ENCODE peak calls at places on chromosomes 5 and 9, in four cellular contexts. One of them, this sample, is unnamed.

GRCh38 chr9:113963017-113963620 is 87.0 kb downstream of the ZNF618 start:
- DNase-seq in SK-N-SH: peak
- DNase-seq in GM12878: no peak
- DNase-seq in K562: peak
- DNase-seq in this sample: peak

GRCh38 chr9:121636978-121637377 is 14.5 kb upstream of the DAB2IP start:
- DNase-seq in GM12878: no peak
- DNase-seq in K562: no peak
- DNase-seq in SK-N-SH: no peak
- DNase-seq in this sample: no peak

GRCh38 chr9:109893222-109893621 is 113.2 kb downstream of the PALM2AKAP2 start:
- DNase-seq in K562: no peak
- DNase-seq in SK-N-SH: no peak
- DNase-seq in GM12878: no peak
- DNase-seq in this sample: no peak

GRCh38 chr5:133460172-133460758 is 152.1 kb downstream of the FSTL4 start:
- DNase-seq in K562: peak
- DNase-seq in SK-N-SH: peak
- DNase-seq in GM12878: no peak
- DNase-seq in this sample: peak

GRCh38 chr5:140635291-140636257 is 2.6 kb upstream of the CD14 start:
- DNase-seq in K562: no peak
- DNase-seq in GM12878: no peak
- DNase-seq in SK-N-SH: no peak
- DNase-seq in this sample: no peak

GRCh38 chr9:85142461-85143401 is 473.2 kb downstream of the NTRK2 start:
- DNase-seq in SK-N-SH: peak
- DNase-seq in K562: peak
- DNase-seq in GM12878: peak
- DNase-seq in this sample: peak

GRCh38 chr5:157867736-157868135 is 8.8 kb upstream of the CLINT1 start:
- DNase-seq in GM12878: no peak
- DNase-seq in K562: no peak
- DNase-seq in SK-N-SH: no peak
- DNase-seq in this sample: no peak

GRCh38 chr9:107276966-107277710 is 5.9 kb upstream of the RAD23B start:
- DNase-seq in SK-N-SH: no peak
- DNase-seq in GM12878: no peak
- DNase-seq in K562: no peak
- DNase-seq in this sample: no peak

GRCh38 chr9:124045076-124045829 is 33.7 kb downstream of the LHX2 start:
- DNase-seq in K562: peak
- DNase-seq in GM12878: no peak
- DNase-seq in SK-N-SH: peak
- DNase-seq in this sample: no peak

GRCh38 chr9:98085955-98086354 is 29.4 kb downstream of the NANS start:
- DNase-seq in GM12878: no peak
- DNase-seq in SK-N-SH: no peak
- DNase-seq in K562: peak
- DNase-seq in this sample: no peak
- TF ChIP-seq ZBTB33 in GM12878: no peak
- TF ChIP-seq ZBTB33 in SK-N-SH: no peak
- TF ChIP-seq ZBTB33 in K562: no peak
- TF ChIP-seq ZBTB33 in this sample: no peak

DNA sequence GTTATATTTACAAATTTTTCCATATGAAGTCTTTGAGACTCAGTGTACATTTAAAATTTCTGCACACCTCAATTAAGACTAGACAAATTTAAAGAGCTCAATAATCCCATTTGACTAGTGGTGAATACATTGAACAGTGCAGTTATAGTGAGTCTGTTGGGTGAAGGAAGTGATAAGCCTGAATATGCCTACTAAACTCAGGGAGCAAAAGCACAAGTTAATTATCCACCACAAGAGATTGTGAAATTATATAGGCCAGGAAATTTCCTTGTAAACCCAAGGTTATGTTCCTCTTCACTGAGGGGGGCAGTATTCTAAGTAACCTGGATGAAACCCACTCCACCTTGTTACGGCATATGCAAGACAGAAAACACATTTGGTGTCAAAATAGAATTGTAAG is 612.9 kb upstream of the DAB2 start:
- DNase-seq in K562: no peak
- DNase-seq in GM12878: no peak
- DNase-seq in SK-N-SH: no peak
- DNase-seq in this sample: no peak
- TF ChIP-seq ZBTB33 in K562: no peak
- TF ChIP-seq ZBTB33 in GM12878: no peak
- TF ChIP-seq ZBTB33 in SK-N-SH: no peak
- TF ChIP-seq ZBTB33 in this sample: no peak

GRCh38 chr9:33236571-33236970 is 3.4 kb upstream of the SPINK4 start:
- DNase-seq in GM12878: no peak
- DNase-seq in SK-N-SH: no peak
- DNase-seq in K562: no peak
- DNase-seq in this sample: no peak

GRCh38 chr9:33239922-33240321 is at the start of gene SPINK4:
- DNase-seq in SK-N-SH: peak
- DNase-seq in K562: peak
- DNase-seq in GM12878: no peak
- DNase-seq in this sample: no peak

GRCh38 chr9:33244150-33244784 is 4.3 kb downstream of the SPINK4 start:
- DNase-seq in K562: no peak
- DNase-seq in SK-N-SH: no peak
- DNase-seq in GM12878: no peak
- DNase-seq in this sample: no peak

GRCh38 chr9:33245341-33245740 is 5.4 kb downstream of the SPINK4 start:
- DNase-seq in SK-N-SH: no peak
- DNase-seq in K562: no peak
- DNase-seq in GM12878: no peak
- DNase-seq in this sample: no peak

GRCh38 chr9:33241298-33241697 is 1.3 kb downstream of the SPINK4 start:
- DNase-seq in K562: no peak
- DNase-seq in GM12878: no peak
- DNase-seq in SK-N-SH: no peak
- DNase-seq in this sample: no peak
- TF ChIP-seq ZBTB33 in K562: no peak
- TF ChIP-seq ZBTB33 in GM12878: no peak
- TF ChIP-seq ZBTB33 in SK-N-SH: no peak
- TF ChIP-seq ZBTB33 in this sample: no peak

DNA sequence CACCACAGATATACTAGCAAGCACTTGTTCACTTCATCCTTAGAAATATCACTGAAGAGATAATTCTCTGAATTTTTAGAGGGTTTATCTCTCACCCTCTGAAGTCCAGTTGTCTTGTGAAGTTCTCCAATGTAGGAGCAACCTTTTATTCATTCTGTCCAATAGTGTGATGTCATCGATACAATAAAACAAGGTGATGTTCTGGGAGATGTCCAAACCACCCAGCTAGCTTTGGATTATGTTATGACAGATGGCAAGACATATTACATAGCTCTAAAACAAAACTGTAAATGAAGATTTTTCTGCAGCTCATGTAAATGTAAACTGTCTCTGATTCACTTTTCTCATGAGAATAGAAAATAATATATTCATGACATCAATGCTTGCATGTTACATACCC is 172.5 kb upstream of the CDH12 start:
- DNase-seq in SK-N-SH: no peak
- DNase-seq in K562: no peak
- DNase-seq in GM12878: no peak
- DNase-seq in this sample: no peak
- TF ChIP-seq ZBTB33 in SK-N-SH: no peak
- TF ChIP-seq ZBTB33 in K562: no peak
- TF ChIP-seq ZBTB33 in GM12878: no peak
- TF ChIP-seq ZBTB33 in this sample: no peak

GRCh38 chr5:113036321-113036720 is 59.7 kb downstream of the DCP2 start:
- DNase-seq in GM12878: no peak
- DNase-seq in SK-N-SH: no peak
- DNase-seq in K562: no peak
- DNase-seq in this sample: no peak

GRCh38 chr5:113038714-113039113 is 62.1 kb downstream of the DCP2 start:
- DNase-seq in SK-N-SH: no peak
- DNase-seq in K562: no peak
- DNase-seq in GM12878: no peak
- DNase-seq in this sample: peak

GRCh38 chr5:113039229-113039628 is 62.6 kb downstream of the DCP2 start:
- DNase-seq in K562: no peak
- DNase-seq in SK-N-SH: no peak
- DNase-seq in GM12878: no peak
- DNase-seq in this sample: no peak

GRCh38 chr5:113036826-113037225 is 60.2 kb downstream of the DCP2 start:
- DNase-seq in SK-N-SH: no peak
- DNase-seq in GM12878: no peak
- DNase-seq in K562: no peak
- DNase-seq in this sample: no peak

DNA sequence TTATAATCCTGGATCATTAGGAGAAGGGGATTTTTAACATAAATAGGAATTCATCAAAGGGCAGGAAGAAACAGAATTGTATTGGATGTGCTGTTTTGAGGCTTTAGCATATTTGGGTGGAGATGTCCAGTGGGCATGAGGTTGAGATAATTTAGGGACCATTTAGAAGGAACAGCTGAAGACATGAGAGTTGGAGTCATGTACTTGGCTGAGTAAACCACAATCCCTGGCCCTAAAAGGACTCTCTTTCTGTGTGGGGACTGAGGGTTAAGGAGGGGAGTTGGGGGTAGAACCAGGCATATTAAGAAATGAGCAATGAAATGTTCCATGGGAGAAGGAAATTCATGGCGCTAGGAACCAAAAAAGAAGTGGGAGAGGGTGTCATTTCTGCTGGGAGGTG is 61.5 kb downstream of the DCP2 start:
- DNase-seq in GM12878: no peak
- DNase-seq in SK-N-SH: no peak
- DNase-seq in K562: no peak
- DNase-seq in this sample: no peak
- TF ChIP-seq ZBTB33 in GM12878: no peak
- TF ChIP-seq ZBTB33 in SK-N-SH: no peak
- TF ChIP-seq ZBTB33 in K562: no peak
- TF ChIP-seq ZBTB33 in this sample: no peak

GRCh38 chr5:160370713-160371034 is 248 bp upstream of the C1QTNF2 start:
- DNase-seq in SK-N-SH: no peak
- DNase-seq in GM12878: no peak
- DNase-seq in K562: no peak
- DNase-seq in this sample: no peak
- TF ChIP-seq ZBTB33 in SK-N-SH: no peak
- TF ChIP-seq ZBTB33 in GM12878: no peak
- TF ChIP-seq ZBTB33 in K562: no peak
- TF ChIP-seq ZBTB33 in this sample: no peak

This sample was measured in HCT116.